ENCODE peak calls at places on chromosomes 16 and 17, in ten cellular contexts. S is A549, X is GM12891, H is testis, B is HCT116, K is body of pancreas, T is gastrocnemius medialis, V is upper lobe of left lung, O is esophagus squamous epithelium, R is uterus. G is an unnamed sample.

GRCh38 chr17:4409659-4410058 is 24.1 kb upstream of the SPNS3 start:
- DNase-seq in S (no peak), X (no peak), H (no peak), B (no peak), K (no peak), T (no peak), V (no peak), O (no peak), R (no peak), G (no peak)

GRCh38 chr16:15055141-15056053 is 477 bp downstream of the NTAN1 start:
- DNase-seq in S (peak; percentile 19), X (peak; percentile 66), H (peak; percentile 52), B (no peak), K (peak; percentile 58), T (peak; percentile 12), V (peak; percentile 58), O (no peak), R (peak; percentile 61), G (peak; percentile 37)

GRCh38 chr17:50268632-50269287 is 5.5 kb upstream of the TMEM92 start:
- DNase-seq in S (no peak), X (no peak), H (no peak), B (no peak), K (no peak), T (no peak), V (no peak), O (no peak), R (peak; percentile 18), G (no peak)

GRCh38 chr17:27354491-27355081 is 60.7 kb downstream of the WSB1 start:
- DNase-seq in S (peak; percentile 56), X (no peak), H (no peak), B (no peak), K (no peak), T (no peak), V (no peak), O (no peak), R (no peak), G (no peak)

GRCh38 chr17:68501074-68501473 is 11.2 kb upstream of the PRKAR1A start:
- DNase-seq in S (no peak), X (no peak), H (no peak), B (no peak), K (no peak), T (no peak), V (no peak), O (no peak), R (no peak), G (no peak)

GRCh38 chr16:825298-826061 is 24.9 kb upstream of the GNG13 start:
- DNase-seq in S (no peak), X (no peak), H (peak; percentile 71), B (no peak), K (no peak), T (no peak), V (no peak), O (no peak), R (no peak), G (no peak)

GRCh38 chr16:52498640-52499039 is 48.3 kb downstream of the TOX3 start:
- DNase-seq in S (no peak), X (no peak), H (no peak), B (no peak), K (no peak), T (no peak), V (no peak), O (no peak), R (no peak), G (no peak)

GRCh38 chr16:50335198-50335958 is 33.4 kb downstream of the BRD7 start:
- DNase-seq in S (no peak), X (no peak), H (no peak), B (no peak), K (no peak), T (no peak), V (no peak), O (no peak), R (no peak), G (no peak)

GRCh38 chr17:75271955-75272847 is 1.2 kb upstream of the MIF4GD start:
- DNase-seq in S (peak; percentile 33), X (no peak), H (peak; percentile 61), B (no peak), K (peak; percentile 34), T (no peak), V (no peak), O (no peak), R (no peak), G (no peak)

GRCh38 chr17:77119668-77120301 is 21.0 kb upstream of the SEC14L1 start:
- DNase-seq in S (no peak), X (no peak), H (no peak), B (no peak), K (no peak), T (no peak), V (no peak), O (no peak), R (no peak), G (no peak)

GRCh38 chr17:29693751-29694150 is 71.0 kb upstream of the CORO6 start:
- DNase-seq in S (no peak), X (no peak), H (no peak), B (no peak), K (no peak), T (no peak), V (no peak), O (no peak), R (no peak), G (no peak)

GRCh38 chr17:5694507-5694906 is 110.2 kb upstream of the NLRP1 start:
- DNase-seq in S (peak; percentile 18), X (no peak), H (no peak), B (no peak), K (no peak), T (no peak), V (no peak), O (no peak), R (no peak), G (no peak)

GRCh38 chr17:21164226-21165019 is 37.7 kb downstream of the DHRS7B start:
- DNase-seq in S (no peak), X (no peak), H (no peak), B (no peak), K (no peak), T (no peak), V (no peak), O (no peak), R (no peak), G (no peak)

GRCh38 chr16:58933186-58933585 is 199.1 kb upstream of the GOT2 start:
- DNase-seq in S (no peak), X (no peak), H (no peak), B (no peak), K (no peak), T (no peak), V (no peak), O (no peak), R (no peak), G (no peak)

GRCh38 chr16:51648521-51648920 is 497.5 kb upstream of the SALL1 start:
- DNase-seq in S (no peak), X (no peak), H (no peak), B (no peak), K (no peak), T (no peak), V (no peak), O (no peak), R (no peak), G (no peak)

GRCh38 chr16:67963325-67964321 is 4.8 kb downstream of the SLC12A4 start:
- DNase-seq in S (no peak), X (no peak), H (peak; percentile 56), B (no peak), K (no peak), T (no peak), V (no peak), O (no peak), R (no peak), G (no peak)
- TF ChIP-seq POLR2A in S (no peak), X (no peak), H (no peak), B (no peak), K (no peak), T (no peak), V (no peak), O (no peak), R (no peak), G (no peak)

GRCh38 chr16:85680352-85680944 is 8.3 kb downstream of the GINS2 start:
- DNase-seq in S (no peak), X (no peak), H (no peak), B (no peak), K (no peak), T (no peak), V (no peak), O (no peak), R (no peak), G (no peak)

GRCh38 chr16:85685251-85685650 is 3.5 kb downstream of the GINS2 start:
- DNase-seq in S (no peak), X (no peak), H (no peak), B (no peak), K (no peak), T (no peak), V (no peak), O (no peak), R (no peak), G (no peak)

GRCh38 chr16:85681255-85681654 is 7.5 kb downstream of the GINS2 start:
- DNase-seq in S (no peak), X (no peak), H (no peak), B (no peak), K (no peak), T (no peak), V (peak; percentile 53), O (no peak), R (no peak), G (no peak)

GRCh38 chr16:85682516-85682915 is 6.2 kb downstream of the GINS2 start:
- DNase-seq in S (no peak), X (no peak), H (no peak), B (no peak), K (no peak), T (no peak), V (no peak), O (no peak), R (no peak), G (no peak)

GRCh38 chr16:85683363-85683762 is 5.4 kb downstream of the GINS2 start:
- DNase-seq in S (no peak), X (no peak), H (peak; percentile 51), B (no peak), K (no peak), T (no peak), V (no peak), O (no peak), R (no peak), G (no peak)
- TF ChIP-seq POLR2A in S (no peak), X (no peak), H (no peak), B (no peak), K (no peak), T (no peak), V (no peak), O (no peak), R (no peak), G (no peak)

DNA sequence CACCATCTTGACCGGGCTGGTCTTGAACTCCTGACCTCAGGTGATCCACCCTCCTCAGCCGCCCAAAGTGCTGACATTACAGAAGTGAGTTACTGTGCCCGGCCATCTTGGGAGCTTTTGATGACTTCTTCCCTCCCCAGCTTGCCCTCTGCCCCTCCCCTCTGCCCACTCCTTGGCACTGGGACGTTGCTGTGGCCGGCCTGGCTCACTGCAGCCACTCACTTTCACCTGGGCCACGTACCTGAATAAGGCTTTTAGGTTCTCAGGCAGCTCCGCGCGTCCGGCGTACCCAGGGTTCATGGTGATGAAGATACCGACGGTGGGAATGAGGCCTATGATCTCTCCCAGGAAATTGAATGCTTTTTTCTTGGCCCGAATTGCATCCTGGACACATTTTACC is 81.6 kb downstream of the DNAH17 start:
- DNase-seq in S (no peak), X (no peak), H (no peak), B (no peak), K (no peak), T (no peak), V (no peak), O (no peak), R (no peak), G (no peak)
- TF ChIP-seq POLR2A in S (no peak), X (no peak), H (no peak), B (no peak), K (no peak), T (no peak), V (no peak), O (no peak), R (no peak), G (no peak)

GRCh38 chr17:39658760-39659159 is 6.4 kb upstream of the TCAP start:
- DNase-seq in S (no peak), X (no peak), H (no peak), B (no peak), K (no peak), T (no peak), V (no peak), O (no peak), R (no peak), G (no peak)
- TF ChIP-seq POLR2A in S (no peak), X (no peak), H (no peak), B (no peak), K (no peak), T (no peak), V (no peak), O (no peak), R (no peak), G (no peak)

G was measured in H54.